ENCODE peak calls at places on chromosomes 6 and 20, in seven cellular contexts. K is GM23248, F is GM23338, V is neural progenitor cell, X is SK-N-SH, H is HCT116, O is OCI-LY7. L is an unnamed sample.

GRCh38 chr20:38143238-38143645 is 21.8 kb downstream of the TGM2 start:
- DNase-seq in K (no peak), O (no peak), X (peak), V (no peak), H (no peak), F (no peak), L (peak)

GRCh38 chr6:149225946-149226345 is 91.6 kb upstream of the TAB2 start:
- DNase-seq in H (no peak), V (peak), X (no peak), O (no peak), K (no peak), F (no peak), L (no peak)

GRCh38 chr6:3956054-3956453 is 106.9 kb downstream of the FAM50B start:
- DNase-seq in O (no peak), H (no peak), K (no peak), X (no peak), F (no peak), V (no peak), L (no peak)

GRCh38 chr6:54294965-54295532 is 13.2 kb upstream of the TINAG start:
- DNase-seq in X (no peak), K (no peak), O (no peak), H (no peak), F (no peak), V (no peak), L (no peak)

GRCh38 chr6:132279592-132280139 is 121.6 kb downstream of the MOXD1 start:
- DNase-seq in K (peak), V (peak), X (peak), H (peak), F (peak), O (peak), L (peak)

GRCh38 chr6:134245691-134246090 is 72.2 kb downstream of the SGK1 start:
- DNase-seq in F (no peak), V (no peak), K (no peak), H (no peak), X (no peak), O (no peak), L (no peak)

GRCh38 chr6:139159016-139159415 is 24.1 kb downstream of the HECA start:
- DNase-seq in X (no peak), H (no peak), F (no peak), O (no peak), V (no peak), K (peak), L (no peak)

GRCh38 chr6:12415980-12416598 is 125.9 kb downstream of the EDN1 start:
- DNase-seq in O (no peak), V (no peak), H (no peak), K (no peak), F (no peak), X (no peak), L (no peak)

GRCh38 chr6:36722879-36723278 is 25.3 kb downstream of the RAB44 start:
- DNase-seq in O (no peak), K (no peak), X (no peak), H (no peak), V (no peak), F (no peak), L (no peak)

GRCh38 chr6:148425443-148425842 is 82.8 kb downstream of the SASH1 start:
- DNase-seq in O (no peak), F (no peak), K (no peak), V (no peak), X (no peak), H (no peak), L (no peak)

GRCh38 chr6:157017861-157018260 is 240.7 kb downstream of the ARID1B start:
- DNase-seq in X (no peak), O (no peak), K (peak), V (no peak), H (no peak), F (no peak), L (no peak)

GRCh38 chr6:75230484-75231325 is 12.9 kb downstream of the COX7A2 start:
- DNase-seq in X (peak), O (no peak), V (peak), H (peak), F (peak), K (peak), L (peak)

GRCh38 chr6:155687645-155688044 is 232.0 kb upstream of the NOX3 start:
- DNase-seq in F (no peak), O (no peak), K (no peak), X (no peak), H (no peak), V (no peak), L (no peak)

GRCh38 chr6:125245523-125246264 is 56.1 kb downstream of the HDDC2 start:
- DNase-seq in O (no peak), K (no peak), V (no peak), H (no peak), F (peak), X (no peak), L (no peak)

GRCh38 chr6:40036186-40036585 is 101.9 kb upstream of the MOCS1 start:
- DNase-seq in V (no peak), O (no peak), H (no peak), K (no peak), X (no peak), F (no peak), L (no peak)

GRCh38 chr6:31426395-31426794 is 23.0 kb downstream of the MICA start:
- DNase-seq in O (no peak), X (no peak), V (no peak), H (no peak), K (no peak), F (no peak), L (no peak)

GRCh38 chr6:36197739-36198221 is 1.2 kb downstream of the BRPF3 start:
- DNase-seq in F (peak), K (peak), X (no peak), V (no peak), O (no peak), H (no peak), L (no peak)

GRCh38 chr6:111806561-111807497 is 66.4 kb downstream of the FYN start:
- DNase-seq in H (no peak), V (no peak), K (no peak), X (no peak), O (no peak), F (no peak), L (no peak)

GRCh38 chr6:108492131-108492766 is 68.5 kb upstream of the FOXO3 start:
- DNase-seq in X (peak), V (peak), K (peak), H (peak), O (peak), F (peak), L (peak)

GRCh38 chr6:128600397-128600951 is 80.1 kb upstream of the PTPRK start:
- DNase-seq in K (peak), H (no peak), V (no peak), F (peak), X (peak), O (no peak), L (peak)

GRCh38 chr6:12033770-12034169 is 21.7 kb downstream of the HIVEP1 start:
- DNase-seq in K (peak), F (no peak), V (no peak), H (no peak), X (no peak), O (no peak), L (no peak)

GRCh38 chr6:157966990-157967389 is 14.7 kb upstream of the SYNJ2 start:
- DNase-seq in K (no peak), V (no peak), H (no peak), F (no peak), X (no peak), O (no peak), L (peak)

GRCh38 chr6:107820571-107821261 is 3.4 kb downstream of the SCML4 start:
- DNase-seq in K (peak), V (peak), H (no peak), X (peak), O (no peak), F (no peak), L (peak)

GRCh38 chr20:38728911-38729642 is 4.8 kb downstream of the SLC32A1 start:
- DNase-seq in V (peak), O (no peak), X (peak), F (peak), H (no peak), K (no peak), L (no peak)

GRCh38 chr20:35821807-35822242 is 50.0 kb downstream of the PHF20 start:
- DNase-seq in K (peak), H (no peak), O (no peak), V (no peak), F (no peak), X (no peak), L (no peak)

GRCh38 chr6:37311666-37312473 is 41.9 kb upstream of the RNF8 start:
- DNase-seq in O (no peak), X (no peak), V (no peak), H (no peak), K (peak), F (no peak), L (peak)

GRCh38 chr6:10429638-10430427 is 15.0 kb upstream of the TFAP2A start:
- DNase-seq in K (peak), V (peak), X (peak), O (peak), F (peak), H (no peak), L (peak)

GRCh38 chr6:111358454-111358853 is 124.6 kb downstream of the REV3L start:
- DNase-seq in H (no peak), X (no peak), F (no peak), K (peak), V (no peak), O (no peak), L (no peak)

GRCh38 chr6:166244353-166245045 is 63.7 kb downstream of the PRR18 start:
- DNase-seq in F (no peak), O (no peak), K (no peak), X (no peak), H (no peak), V (no peak), L (no peak)

GRCh38 chr6:41505084-41506049 is 40.8 kb upstream of the FOXP4 start:
- DNase-seq in F (peak), V (peak), X (peak), K (peak), H (no peak), O (no peak), L (peak)

GRCh38 chr6:189676-190075 is 102.6 kb upstream of the DUSP22 start:
- DNase-seq in F (no peak), O (no peak), V (no peak), X (no peak), K (no peak), H (no peak), L (no peak)

GRCh38 chr6:28655164-28655563 is 129.5 kb downstream of the GPX5 start:
- DNase-seq in O (no peak), K (no peak), F (no peak), V (no peak), H (no peak), X (no peak), L (no peak)

DNA sequence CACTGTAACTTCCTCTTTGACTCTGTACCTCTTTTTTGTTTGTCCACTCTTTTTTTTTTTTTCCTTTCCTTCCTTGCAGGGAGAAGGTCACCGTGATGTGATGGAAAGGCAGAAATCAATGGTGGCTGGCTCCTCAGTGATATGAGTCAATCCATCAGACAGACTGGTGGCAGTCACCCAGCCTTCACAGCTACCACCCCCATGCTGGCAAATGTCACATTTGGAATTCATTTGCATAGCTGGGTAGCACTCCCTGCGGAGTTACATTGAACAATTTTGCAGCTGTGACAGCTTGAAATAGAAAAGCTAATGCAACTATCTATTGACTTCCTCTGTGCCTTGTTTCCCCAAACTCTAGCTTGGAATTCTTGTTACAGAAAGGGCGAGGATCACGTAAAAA is 668.5 kb downstream of the C6orf118 start:
- DNase-seq in V (no peak), O (peak), H (no peak), F (no peak), K (no peak), X (no peak), L (no peak)
- H2AFZ ChIP-seq in V (peak), O (peak), H (no peak), F (peak), K (no peak), X (no peak), L (no peak)

DNA sequence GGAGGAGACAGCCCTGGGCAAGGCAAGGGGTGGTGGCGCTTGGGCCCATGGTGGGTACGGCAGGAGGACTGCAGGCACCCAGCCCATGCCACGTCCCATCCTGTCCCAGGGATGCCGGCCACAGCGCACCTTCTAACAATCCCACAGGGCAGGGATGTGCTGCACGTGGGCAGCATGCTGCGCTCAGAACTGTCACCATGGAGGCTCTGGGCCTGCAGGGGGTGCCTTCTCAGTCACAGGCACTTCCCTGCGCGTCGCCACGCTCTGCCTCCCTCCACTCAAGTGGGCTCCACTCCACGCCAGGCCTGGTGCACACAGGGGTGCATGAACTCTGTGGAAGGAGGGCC is 2.4 kb downstream of the CABLES2 start:
- DNase-seq in H (no peak), O (no peak), X (no peak), F (no peak), V (no peak), K (no peak), L (no peak)
- TF ChIP-seq EZH2phosphoT487 in H (no peak), O (no peak), X (no peak), F (no peak), V (no peak), K (no peak), L (no peak)

DNA sequence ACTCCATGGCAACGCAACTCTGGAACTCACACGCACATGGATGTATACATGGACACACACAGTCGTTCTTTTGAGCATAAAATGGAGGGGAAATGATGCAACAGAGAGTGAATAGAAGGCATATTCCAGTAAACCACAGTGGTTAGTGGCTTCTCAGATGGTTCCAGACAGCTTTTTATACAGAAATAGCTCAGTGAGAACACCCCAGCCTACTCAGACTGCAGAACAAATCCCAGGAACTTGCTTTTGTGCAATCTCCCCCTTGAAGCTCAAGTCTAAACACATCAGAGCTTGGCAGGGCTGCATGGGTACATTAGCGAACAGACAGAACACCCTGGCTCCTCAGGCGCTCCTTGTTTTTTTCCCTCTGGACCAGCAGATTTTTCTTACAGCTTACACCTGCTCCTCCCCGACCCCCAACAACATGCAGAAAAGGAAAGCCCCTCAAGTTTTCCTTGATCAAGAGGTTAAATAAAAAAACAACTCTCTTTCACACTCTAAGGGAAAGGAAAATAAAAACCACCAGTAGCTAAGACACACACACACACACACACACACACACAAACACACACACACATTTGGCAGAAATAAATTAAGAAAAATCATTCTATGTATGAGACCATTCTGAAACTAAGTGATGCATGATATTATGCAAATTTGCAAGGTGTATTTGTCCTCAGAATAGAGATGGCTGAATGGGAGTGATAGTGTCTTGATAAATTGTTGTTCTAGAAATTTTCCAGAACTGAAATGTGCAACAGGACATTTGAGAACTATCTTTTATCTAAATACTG is 51.2 kb upstream of the RANBP9 start:
- DNase-seq in X (no peak), V (no peak), F (no peak), O (peak), K (peak), H (no peak), L (peak)
- H2AFZ ChIP-seq in X (no peak), V (no peak), F (no peak), O (peak), K (peak), H (no peak), L (no peak)

GRCh38 chr6:118326712-118327111 is 221.4 kb upstream of the PLN start:
- DNase-seq in O (no peak), H (no peak), V (no peak), F (no peak), K (no peak), X (no peak), L (no peak)

GRCh38 chr6:118324081-118324480 is 224.0 kb upstream of the PLN start:
- DNase-seq in H (no peak), V (peak), K (no peak), O (no peak), X (no peak), F (peak), L (no peak)

GRCh38 chr6:118325220-118325860 is 222.8 kb upstream of the PLN start:
- DNase-seq in K (peak), H (no peak), F (no peak), X (no peak), V (no peak), O (no peak), L (no peak)

DNA sequence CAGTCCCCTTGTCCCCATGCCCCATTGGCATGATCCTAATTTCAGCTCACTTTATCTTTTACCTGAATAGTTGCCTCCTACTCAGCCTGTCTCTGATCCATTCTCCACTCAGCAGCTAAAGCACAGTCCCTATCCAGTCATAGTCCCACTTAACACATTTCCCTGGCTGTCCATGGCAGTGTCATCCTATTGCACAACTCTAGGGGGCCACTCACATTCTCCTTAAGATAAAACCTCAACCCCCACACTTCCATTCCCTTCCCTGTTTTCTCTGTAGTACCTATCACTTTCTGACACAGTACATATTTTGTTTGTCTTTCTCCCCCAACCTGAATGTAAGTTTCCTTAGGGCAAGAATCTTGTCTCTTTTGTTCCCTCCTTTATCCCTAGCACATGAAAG is 220.9 kb upstream of the PLN start:
- DNase-seq in H (no peak), V (no peak), O (no peak), X (no peak), K (no peak), F (no peak), L (no peak)
- TF ChIP-seq EZH2phosphoT487 in H (no peak), V (no peak), O (no peak), X (no peak), K (no peak), F (no peak), L (no peak)

L was measured in hepatocyte.